ENCODE peak calls at places on chromosomes 4 and X, in ten cellular contexts. Y is C1 segment of cervical spinal cord; S is left lobe of liver; G is stimulated activated naive B cell treated with anti-CD40 and anti-IgM and Interleukin-4, amounts not matched to agents 10 μg/mL and 1 μg/mL and 100 μg/mL, for 72 hours; K is ovary; R is psoas muscle; O is caudate nucleus; J is Caco-2; L is NCI-H774; F is stimulated activated CD8-positive, alpha-beta memory T cell treated with anti-CD3 and anti-CD28 coated beads, Interleukin-4, amount 100 ng/mL, for 24 hours. X is an unnamed sample.

GRCh38 chr4:4387531-4388311 is 819 bp downstream of the NSG1 start:
- DNase-seq in Y (no peak), S (no peak), G (no peak), K (peak), R (no peak), O (no peak), J (no peak), L (no peak), F (no peak), X (no peak)

GRCh38 chr4:20889901-20890300 is 189.6 kb downstream of the PACRGL start:
- DNase-seq in Y (no peak), S (no peak), G (no peak), K (no peak), R (no peak), O (no peak), J (no peak), L (no peak), F (no peak), X (no peak)

GRCh38 chrX:119734897-119735339 is 23.5 kb upstream of the SOWAHD start:
- DNase-seq in Y (peak), S (peak), G (no peak), K (no peak), R (peak), O (peak), J (no peak), L (peak), F (no peak), X (peak)

GRCh38 chrX:42107495-42108139 is 184.3 kb upstream of the CASK start:
- DNase-seq in Y (no peak), S (no peak), G (no peak), K (no peak), R (no peak), O (no peak), J (no peak), L (no peak), F (no peak), X (no peak)

GRCh38 chr4:108139089-108139488 is 29.6 kb downstream of the LEF1 start:
- DNase-seq in Y (no peak), S (no peak), G (no peak), K (no peak), R (no peak), O (no peak), J (no peak), L (no peak), F (no peak), X (no peak)

GRCh38 chr4:138804705-138805104 is 210.9 kb upstream of the NOCT start:
- DNase-seq in Y (no peak), S (no peak), G (no peak), K (no peak), R (no peak), O (no peak), J (peak), L (no peak), F (no peak), X (no peak)

GRCh38 chr4:762211-763190 is 56.9 kb downstream of the PCGF3 start:
- DNase-seq in Y (no peak), S (no peak), G (no peak), K (no peak), R (peak), O (no peak), J (no peak), L (no peak), F (no peak), X (no peak)

GRCh38 chrX:119382606-119383005 is 16.5 kb upstream of the SLC25A43 start:
- DNase-seq in Y (no peak), S (no peak), G (no peak), K (no peak), R (no peak), O (no peak), J (no peak), L (no peak), F (no peak), X (no peak)

GRCh38 chr4:133592591-133592990 is 443.5 kb downstream of the PCDH10 start:
- DNase-seq in Y (no peak), S (no peak), G (no peak), K (no peak), R (no peak), O (no peak), J (no peak), L (no peak), F (no peak), X (no peak)

GRCh38 chrX:148535639-148536038 is 35.2 kb downstream of the AFF2 start:
- DNase-seq in Y (no peak), S (no peak), G (no peak), K (no peak), R (no peak), O (no peak), J (no peak), L (no peak), F (no peak), X (no peak)

GRCh38 chr4:1809754-1810502 is 16.8 kb downstream of the FGFR3 start:
- DNase-seq in Y (peak), S (peak), G (peak), K (no peak), R (peak), O (peak), J (peak), L (peak), F (peak), X (peak)

GRCh38 chr4:117821834-117822233 is 212.5 kb upstream of the NDST3 start:
- DNase-seq in Y (no peak), S (no peak), G (no peak), K (no peak), R (no peak), O (no peak), J (no peak), L (no peak), F (no peak), X (no peak)

GRCh38 chr4:97646997-97647396 is 496.3 kb downstream of the STPG2 start:
- DNase-seq in Y (no peak), S (no peak), G (no peak), K (no peak), R (no peak), O (no peak), J (no peak), L (no peak), F (no peak), X (peak)

GRCh38 chrX:18146954-18147353 is 73.7 kb downstream of the BEND2 start:
- DNase-seq in Y (no peak), S (no peak), G (no peak), K (no peak), R (no peak), O (no peak), J (peak), L (no peak), F (no peak), X (no peak)

GRCh38 chr4:109406337-109406931 is 27.2 kb upstream of the SEC24B start:
- DNase-seq in Y (no peak), S (no peak), G (no peak), K (no peak), R (no peak), O (no peak), J (no peak), L (no peak), F (no peak), X (no peak)

GRCh38 chr4:125277827-125278226 is 36.9 kb upstream of the FAT4 start:
- DNase-seq in Y (no peak), S (no peak), G (no peak), K (no peak), R (no peak), O (no peak), J (no peak), L (no peak), F (no peak), X (no peak)

GRCh38 chr4:13656569-13656988 is 29.1 kb upstream of the BOD1L1 start:
- DNase-seq in Y (no peak), S (peak), G (peak), K (no peak), R (peak), O (no peak), J (no peak), L (peak), F (peak), X (peak)

GRCh38 chr4:82785248-82786003 is 13.2 kb downstream of the SCD5 start:
- DNase-seq in Y (peak), S (no peak), G (no peak), K (no peak), R (no peak), O (no peak), J (no peak), L (no peak), F (no peak), X (no peak)

GRCh38 chr4:150211821-150212445 is 133.7 kb downstream of the DCLK2 start:
- DNase-seq in Y (no peak), S (no peak), G (no peak), K (no peak), R (no peak), O (no peak), J (no peak), L (no peak), F (no peak), X (no peak)

GRCh38 chr4:145734576-145735329 is 54.8 kb downstream of the C4orf51 start:
- DNase-seq in Y (peak), S (no peak), G (no peak), K (peak), R (peak), O (no peak), J (no peak), L (no peak), F (no peak), X (no peak)

GRCh38 chr4:56326363-56326762 is 60.9 kb downstream of the AASDH start:
- DNase-seq in Y (no peak), S (no peak), G (no peak), K (no peak), R (no peak), O (no peak), J (no peak), L (no peak), F (no peak), X (no peak)

GRCh38 chrX:5113128-5113527 is 1115.5 kb downstream of the NLGN4X start:
- DNase-seq in Y (no peak), S (no peak), G (no peak), K (no peak), R (no peak), O (no peak), J (no peak), L (no peak), F (no peak), X (no peak)